ENCODE peak calls at places on chromosomes 4 and X, in nine cellular contexts. X is GM23338, Y is sigmoid colon, B is SK-N-SH, J is breast epithelium, D is suprapubic skin, V is esophagus muscularis mucosa, A is Panc1, G is spleen. O is an unnamed sample.

GRCh38 chrX:28498658-28499057 is 88.6 kb upstream of the IL1RAPL1 start:
- DNase-seq in G (no peak), D (no peak), J (no peak), V (no peak), B (no peak), Y (no peak), X (peak; percentile 42), A (no peak), O (no peak)

GRCh38 chrX:90617710-90618325 is 696.1 kb downstream of the TGIF2LX start:
- DNase-seq in D (no peak), B (no peak), G (no peak), Y (no peak), V (no peak), A (no peak), X (no peak), J (no peak), O (peak; percentile 80)

GRCh38 chr4:128573781-128574508 is 235.6 kb upstream of the JADE1 start:
- DNase-seq in X (peak; percentile 35), G (no peak), Y (no peak), A (no peak), V (no peak), J (no peak), B (no peak), D (no peak), O (no peak)

GRCh38 chr4:112916868-112917267 is 132.6 kb upstream of the ANK2 start:
- DNase-seq in B (no peak), A (no peak), D (no peak), J (no peak), Y (no peak), V (no peak), G (no peak), X (peak; percentile 43), O (no peak)

GRCh38 chr4:98573791-98574190 is 84.6 kb downstream of the TSPAN5 start:
- DNase-seq in X (no peak), J (no peak), A (no peak), D (no peak), V (peak; percentile 3), G (no peak), Y (no peak), B (no peak), O (no peak)

GRCh38 chrX:136202889-136203288 is 48.3 kb downstream of the MAP7D3 start:
- DNase-seq in V (no peak), G (no peak), D (no peak), J (no peak), X (no peak), Y (no peak), A (no peak), B (no peak), O (no peak)

GRCh38 chr4:101238706-101239105 is 108.6 kb downstream of the PPP3CA start:
- DNase-seq in J (no peak), D (no peak), G (no peak), V (no peak), X (no peak), A (no peak), B (no peak), Y (no peak), O (no peak)

GRCh38 chrX:103464071-103464773 is 55.1 kb downstream of the RAB40A start:
- DNase-seq in D (no peak), B (peak; percentile 37), V (no peak), A (peak; percentile 15), Y (no peak), G (no peak), X (peak; percentile 67), J (no peak), O (no peak)

GRCh38 chr4:42656986-42657792 is at the start of gene ATP8A1:
- DNase-seq in A (peak; percentile 42), B (peak; percentile 99), G (peak; percentile 99), D (peak; percentile 91), Y (peak; percentile 94), V (peak; percentile 95), X (peak; percentile 97), J (peak; percentile 86), O (no peak)
- TF ChIP-seq POLR2AphosphoS5 in A (peak; percentile 70), B (peak; percentile 91), G (peak; percentile 85), D (peak; percentile 41), Y (peak; percentile 85), V (peak; percentile 77), X (peak; percentile 86), J (peak; percentile 70), O (peak; percentile 79)

GRCh38 chr4:86218721-86219481 is 141.0 kb downstream of the MAPK10 start:
- DNase-seq in G (no peak), B (peak; percentile 40), X (no peak), D (no peak), V (no peak), Y (no peak), A (no peak), J (no peak), O (no peak)

GRCh38 chr4:86221076-86221475 is 138.8 kb downstream of the MAPK10 start:
- DNase-seq in D (no peak), G (no peak), A (no peak), X (no peak), B (no peak), V (no peak), J (no peak), Y (no peak), O (no peak)

GRCh38 chr4:86220137-86220536 is 139.7 kb downstream of the MAPK10 start:
- DNase-seq in A (no peak), J (no peak), D (no peak), X (no peak), V (no peak), G (no peak), B (no peak), Y (no peak), O (no peak)

GRCh38 chr4:86223472-86223871 is 136.4 kb downstream of the MAPK10 start:
- DNase-seq in X (peak; percentile 91), J (no peak), B (peak; percentile 11), Y (no peak), G (no peak), D (no peak), A (peak; percentile 2), V (no peak), O (no peak)
- TF ChIP-seq CTCF in X (peak; percentile 93), J (no peak), B (peak; percentile 61), Y (no peak), G (no peak), D (no peak), A (peak; percentile 49), V (no peak), O (no peak)

DNA sequence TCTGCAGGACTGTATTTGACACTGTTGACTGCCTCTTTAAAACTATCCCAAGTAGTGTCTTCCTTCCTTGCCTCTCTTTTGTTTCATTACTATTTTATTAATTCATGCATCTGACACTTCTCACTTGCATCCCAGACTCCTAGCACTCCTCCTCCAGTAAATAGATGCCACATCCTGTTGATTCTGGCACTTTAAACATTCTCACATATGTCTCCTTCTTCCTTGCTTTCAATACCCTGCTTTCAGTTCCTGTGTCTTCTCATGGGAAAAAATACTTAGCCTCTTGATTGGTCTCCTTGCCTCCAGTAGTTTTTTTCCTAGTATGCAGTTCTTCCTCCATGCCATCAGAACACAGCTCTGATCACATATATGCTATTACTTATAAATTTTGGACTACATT is 5.1 kb downstream of the RNF128 start:
- DNase-seq in J (no peak), B (no peak), Y (no peak), D (no peak), G (no peak), X (no peak), A (no peak), V (no peak), O (no peak)
- TF ChIP-seq POLR2AphosphoS5 in J (no peak), B (no peak), Y (no peak), D (no peak), G (no peak), X (no peak), A (no peak), V (no peak), O (no peak)

GRCh38 chrX:10326578-10326977 is 169.8 kb downstream of the CLCN4 start:
- DNase-seq in G (no peak), J (no peak), B (peak; percentile 30), V (no peak), Y (no peak), D (no peak), X (no peak), A (no peak), O (no peak)
- TF ChIP-seq CTCF in G (no peak), J (no peak), B (peak; percentile 48), V (no peak), Y (no peak), D (no peak), X (peak; percentile 10), A (peak; percentile 74), O (no peak)

DNA sequence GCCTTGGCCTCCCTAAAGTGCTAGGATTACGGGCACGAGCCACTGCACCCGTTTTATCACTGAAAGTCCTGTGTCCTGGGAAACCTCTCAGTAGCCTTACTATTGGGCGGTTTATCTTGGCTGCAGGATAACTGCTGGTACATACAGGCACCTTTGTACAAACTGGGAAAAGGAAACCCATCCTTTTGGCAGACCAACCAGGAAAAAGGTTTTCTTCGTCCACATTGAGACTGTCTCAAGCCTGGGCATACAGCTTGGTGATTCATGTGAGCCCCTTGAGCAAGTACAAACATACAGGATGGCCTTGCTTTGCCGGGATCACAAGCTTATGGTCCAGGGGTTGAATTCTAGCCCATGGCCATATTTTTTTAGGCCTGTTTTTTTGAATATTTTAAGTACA is 32.8 kb downstream of the RWDD4 start:
- DNase-seq in B (no peak), D (no peak), V (no peak), G (no peak), J (peak; percentile 43), A (no peak), X (no peak), Y (no peak), O (no peak)
- TF ChIP-seq POLR2AphosphoS5 in B (no peak), D (no peak), V (no peak), G (no peak), J (no peak), A (no peak), X (no peak), Y (no peak), O (no peak)

GRCh38 chr4:73902038-73902637 is 32.9 kb downstream of the CXCL1 start:
- DNase-seq in X (no peak), Y (no peak), G (no peak), D (no peak), A (no peak), V (no peak), J (no peak), B (no peak), O (no peak)
- TF ChIP-seq CTCF in X (no peak), Y (no peak), G (no peak), D (no peak), A (no peak), V (no peak), J (no peak), B (no peak), O (no peak)

GRCh38 chrX:17323397-17323796 is 51.6 kb upstream of the NHS start:
- DNase-seq in D (no peak), G (no peak), X (no peak), Y (no peak), A (no peak), J (no peak), V (no peak), B (no peak), O (no peak)
- TF ChIP-seq POLR2AphosphoS5 in D (no peak), G (no peak), X (no peak), Y (no peak), A (no peak), J (no peak), V (no peak), B (no peak), O (no peak)

GRCh38 chrX:120308959-120309872 is 2.0 kb downstream of the TMEM255A start:
- DNase-seq in X (peak; percentile 80), D (peak; percentile 64), G (peak; percentile 92), J (peak; percentile 75), B (peak; percentile 54), A (no peak), V (peak; percentile 91), Y (peak; percentile 79), O (no peak)
- TF ChIP-seq CTCF in X (peak; percentile 23), D (peak; percentile 7), G (peak; percentile 60), J (peak; percentile 60), B (peak; percentile 22), A (peak; percentile 80), V (peak; percentile 26), Y (peak; percentile 6), O (no peak)

O was measured in vagina.